ENCODE peak calls at places on chromosomes 5 and 9, in nine cellular contexts. V, L, P, A, T, E, K, D and X are unnamed samples.

GRCh38 chr5:159777049-159777448 is 139.2 kb upstream of the ADRA1B start:
- DNase-seq in A (no peak), V (no peak), K (no peak), D (no peak), T (no peak), L (no peak), P (no peak), E (no peak), X (no peak)

GRCh38 chr5:78747703-78748359 is 99.3 kb upstream of the LHFPL2 start:
- DNase-seq in V (no peak), P (no peak), D (no peak), K (no peak), L (no peak), T (no peak), E (no peak), A (no peak), X (peak; percentile 36)

GRCh38 chr5:143235423-143235822 is 168.1 kb downstream of the NR3C1 start:
- DNase-seq in K (no peak), V (no peak), E (no peak), A (no peak), D (no peak), T (no peak), P (peak; percentile 19), L (no peak), X (peak; percentile 91)

GRCh38 chr5:170625221-170626165 is 121.7 kb downstream of the KCNIP1 start:
- DNase-seq in T (no peak), A (no peak), L (no peak), K (no peak), E (no peak), D (no peak), V (peak; percentile 63), P (no peak), X (no peak)

GRCh38 chr5:90911169-90911568 is 352.6 kb downstream of the ADGRV1 start:
- DNase-seq in K (no peak), T (no peak), P (no peak), A (no peak), D (no peak), V (no peak), L (no peak), E (no peak), X (no peak)

GRCh38 chr9:115810166-115810565 is 343.4 kb upstream of the PAPPA start:
- DNase-seq in P (no peak), E (no peak), A (no peak), L (no peak), T (no peak), V (no peak), K (no peak), D (no peak), X (peak; percentile 74)

GRCh38 chr5:1319436-1320343 is 24.8 kb upstream of the TERT start:
- DNase-seq in A (no peak), T (peak; percentile 9), K (no peak), V (no peak), E (no peak), L (no peak), P (no peak), D (no peak), X (no peak)

GRCh38 chr9:88953401-88954029 is 37.8 kb upstream of the S1PR3 start:
- DNase-seq in T (no peak), V (no peak), E (no peak), P (no peak), K (no peak), L (no peak), A (no peak), D (no peak), X (no peak)

GRCh38 chr5:68007446-68007845 is 208.1 kb upstream of the PIK3R1 start:
- DNase-seq in T (peak; percentile 57), L (peak; percentile 43), P (no peak), V (no peak), E (no peak), K (no peak), D (no peak), A (peak; percentile 22), X (peak; percentile 39)

GRCh38 chr5:114789773-114790402 is 379.8 kb downstream of the TRIM36 start:
- DNase-seq in E (no peak), P (peak; percentile 34), V (peak; percentile 53), K (no peak), T (no peak), L (no peak), D (no peak), A (no peak), X (peak; percentile 42)
- H3K36me3 ChIP-seq in E (no peaks in the 10 kb centered on the region), P (no peaks in the 10 kb centered on the region), V (no peaks in the 10 kb centered on the region), K (no peaks in the 10 kb centered on the region), T (no peaks in the 10 kb centered on the region), L (no peaks in the 10 kb centered on the region), D (no peaks in the 10 kb centered on the region), A (no peaks in the 10 kb centered on the region), X (no peaks in the 10 kb centered on the region)

DNA sequence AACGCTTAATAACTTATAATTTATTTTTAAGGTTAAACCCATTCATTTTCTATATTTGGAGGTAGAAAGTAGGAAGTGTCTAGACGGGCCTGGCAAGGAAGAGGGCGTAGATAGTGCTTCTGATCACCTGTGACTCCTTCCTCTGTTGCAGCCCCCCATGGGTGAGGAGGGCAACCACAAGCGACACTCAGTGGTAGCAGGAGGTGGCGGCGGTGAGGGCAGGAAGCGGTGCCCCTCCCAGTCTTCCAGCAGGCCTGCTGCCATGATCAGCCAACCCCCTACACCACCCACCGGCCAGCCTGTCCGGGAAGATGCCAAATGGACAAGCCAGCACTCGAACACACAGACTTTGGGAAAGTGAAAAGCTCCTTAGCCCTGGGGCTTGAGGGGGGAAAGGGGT is 36.7 kb downstream of the FAXDC2 start:
- DNase-seq in V (no peak), D (peak; percentile 71), A (no peak), P (no peak), L (no peak), K (no peak), E (no peak), T (no peak), X (no peak)
- H3K36me3 ChIP-seq in V (peaks cover 55% of the 10 kb centered on the region), D (peaks cover 17% of the 10 kb centered on the region), A (no peaks in the 10 kb centered on the region), P (peaks cover 79% of the 10 kb centered on the region), L (peaks cover 46% of the 10 kb centered on the region), K (peaks cover 52% of the 10 kb centered on the region), E (peaks cover 96% of the 10 kb centered on the region), T (peaks cover 61% of the 10 kb centered on the region), X (peaks cover 39% of the 10 kb centered on the region)

DNA sequence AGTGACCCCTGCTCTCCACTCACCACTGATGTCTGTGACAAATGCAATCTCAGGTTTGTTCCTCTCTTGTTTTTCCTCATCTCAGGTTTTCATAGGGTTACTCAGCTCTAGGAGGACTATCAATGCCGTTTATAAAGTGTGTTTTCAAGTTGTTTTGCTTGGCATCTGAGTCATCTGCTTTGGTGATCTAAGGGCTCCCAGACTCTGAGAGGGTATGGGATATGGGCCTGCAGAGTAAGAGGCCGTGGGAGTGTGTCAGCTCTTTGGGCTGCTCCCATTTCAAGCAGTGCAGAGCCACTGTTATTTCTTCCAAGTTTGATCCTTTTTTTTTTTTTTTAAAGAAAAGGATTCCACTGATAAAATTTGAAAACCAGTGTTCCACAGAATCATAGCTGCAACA is 46.3 kb downstream of the NNT start:
- DNase-seq in P (no peak), L (no peak), T (no peak), E (no peak), V (no peak), K (no peak), A (no peak), D (no peak), X (no peak)
- H3K36me3 ChIP-seq in P (no peaks in the 10 kb centered on the region), L (peaks cover 24% of the 10 kb centered on the region), T (peaks cover 31% of the 10 kb centered on the region), E (peaks cover 99% of the 10 kb centered on the region), V (no peaks in the 10 kb centered on the region), K (peaks cover 62% of the 10 kb centered on the region), A (no peaks in the 10 kb centered on the region), D (peaks cover 22% of the 10 kb centered on the region), X (peaks cover 3% of the 10 kb centered on the region)

GRCh38 chr9:34254141-34254913 is 74.7 kb downstream of the KIF24 start:
- DNase-seq in V (no peak), L (no peak), D (no peak), E (no peak), P (peak; percentile 28), K (no peak), T (no peak), A (no peak), X (peak; percentile 97)

GRCh38 chr9:34256987-34257585 is 72.0 kb downstream of the KIF24 start:
- DNase-seq in K (no peak), D (peak; percentile 7), A (no peak), E (no peak), V (no peak), T (peak; percentile 57), L (no peak), P (no peak), X (no peak)

GRCh38 chr9:34253460-34253837 is 74.6 kb downstream of the UBAP1 start:
- DNase-seq in P (no peak), D (no peak), L (no peak), K (no peak), T (no peak), A (no peak), E (peak; percentile 80), V (no peak), X (no peak)

GRCh38 chr9:34256104-34256503 is 73.0 kb downstream of the KIF24 start:
- DNase-seq in D (no peak), K (no peak), T (no peak), V (peak; percentile 58), P (no peak), E (no peak), A (no peak), L (no peak), X (no peak)

DNA sequence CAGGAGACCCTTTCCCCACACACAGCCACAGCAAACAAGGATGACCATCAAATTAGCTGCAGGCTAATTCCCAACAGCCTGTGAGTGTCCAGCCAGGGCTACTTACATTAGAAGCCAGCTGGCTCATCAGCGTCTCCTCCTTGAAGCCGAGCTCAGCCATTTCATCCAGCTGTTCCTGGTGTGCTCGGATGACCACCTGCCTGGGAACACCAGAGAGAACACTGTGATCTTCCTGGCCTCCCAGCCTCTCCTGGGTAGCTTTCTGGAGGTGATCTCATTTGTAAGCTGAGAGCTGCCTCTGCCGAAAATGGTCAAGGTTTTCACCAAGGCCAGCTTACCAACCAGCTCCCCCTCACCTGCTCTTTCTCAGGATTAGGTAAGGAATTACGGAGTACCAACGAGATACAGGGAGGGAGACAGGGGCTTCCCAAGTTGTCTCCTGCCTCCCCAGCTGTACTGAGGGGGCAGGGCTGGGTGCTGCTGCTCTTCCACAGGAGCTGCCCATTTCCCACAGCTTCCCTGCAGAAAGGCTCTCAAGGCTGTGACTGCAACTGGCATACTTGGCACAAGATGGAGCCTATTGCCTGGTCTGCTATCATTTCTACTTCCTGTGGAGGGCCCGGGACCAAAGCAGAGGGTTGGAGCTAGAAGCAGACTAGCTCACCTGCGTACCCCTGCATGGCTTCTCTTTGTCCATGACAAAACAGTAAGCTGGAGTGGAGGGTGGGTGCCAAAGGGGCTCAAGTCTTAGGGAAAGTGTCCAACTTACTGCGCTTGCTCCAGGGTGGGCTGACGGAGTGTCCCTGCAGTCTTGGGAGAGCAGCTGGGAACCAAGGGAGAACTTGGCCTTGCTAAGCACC is 73.9 kb downstream of the KIF24 start:
- DNase-seq in K (no peak), T (no peak), P (no peak), E (no peak), D (no peak), V (no peak), L (no peak), A (no peak), X (no peak)
- H3K36me3 ChIP-seq in K (peaks cover 28% of the 10 kb centered on the region), T (peaks cover 14% of the 10 kb centered on the region), P (peaks cover 25% of the 10 kb centered on the region), E (peaks cover 24% of the 10 kb centered on the region), D (peaks cover 12% of the 10 kb centered on the region), V (peaks cover 15% of the 10 kb centered on the region), L (peaks cover 34% of the 10 kb centered on the region), A (no peaks in the 10 kb centered on the region), X (peaks cover 9% of the 10 kb centered on the region)

GRCh38 chr9:137174722-137175293 is 3.0 kb upstream of the TMEM210 start:
- DNase-seq in E (no peak), L (no peak), K (no peak), P (no peak), D (no peak), V (peak; percentile 93), T (no peak), A (no peak), X (no peak)
- H3K36me3 ChIP-seq in E (peaks cover 19% of the 10 kb centered on the region), L (peaks cover 26% of the 10 kb centered on the region), K (peaks cover 16% of the 10 kb centered on the region), P (peaks cover under 1% of the 10 kb centered on the region), D (no peaks in the 10 kb centered on the region), V (no peaks in the 10 kb centered on the region), T (peaks cover 6% of the 10 kb centered on the region), A (peaks cover 5% of the 10 kb centered on the region), X (peaks cover under 1% of the 10 kb centered on the region)

GRCh38 chr5:6752236-6752635 is 39.0 kb downstream of the TENT4A start:
- DNase-seq in E (no peak), A (no peak), P (no peak), V (no peak), D (no peak), T (no peak), K (no peak), L (no peak), X (no peak)
- H3K36me3 ChIP-seq in E (peaks cover 99% of the 10 kb centered on the region), A (no peaks in the 10 kb centered on the region), P (peaks cover 63% of the 10 kb centered on the region), V (peaks cover 26% of the 10 kb centered on the region), D (peaks cover 68% of the 10 kb centered on the region), T (peaks cover 64% of the 10 kb centered on the region), K (peaks cover 88% of the 10 kb centered on the region), L (peaks cover 59% of the 10 kb centered on the region), X (peaks cover 33% of the 10 kb centered on the region)